ENCODE peak calls at places on chromosomes 13 and 19, in nine cellular contexts. One of them, this sample, is unnamed.

GRCh38 chr19:36916991-36917390 is 859 bp downstream of the ZNF568 start:
- DNase-seq in Caco-2: no peak
- DNase-seq in WTC11: no peak
- DNase-seq in smooth muscle cell of the brain vasculature: no peak
- DNase-seq in Daoy: peak; percentile 15
- DNase-seq in esophagus muscularis mucosa: no peak
- DNase-seq in astrocyte of the spinal cord: peak; percentile 36
- DNase-seq in stimulated activated CD4-positive, alpha-beta T cell treated with anti-CD3 and anti-CD28 coated beads, TNF-alpha, amount 100 ng/mL, for 4 hours: no peak
- DNase-seq in ELR: peak; percentile 43
- DNase-seq in this sample: peak; percentile 2

GRCh38 chr19:58243351-58243750 is 14.6 kb downstream of the ZNF544 start:
- DNase-seq in stimulated activated CD4-positive, alpha-beta T cell treated with anti-CD3 and anti-CD28 coated beads, TNF-alpha, amount 100 ng/mL, for 4 hours: no peak
- DNase-seq in Caco-2: no peak
- DNase-seq in esophagus muscularis mucosa: no peak
- DNase-seq in smooth muscle cell of the brain vasculature: no peak
- DNase-seq in ELR: no peak
- DNase-seq in Daoy: no peak
- DNase-seq in WTC11: no peak
- DNase-seq in astrocyte of the spinal cord: no peak
- DNase-seq in this sample: no peak

GRCh38 chr19:33052352-33052972 is 12.2 kb downstream of the RHPN2 start:
- DNase-seq in esophagus muscularis mucosa: no peak
- DNase-seq in astrocyte of the spinal cord: no peak
- DNase-seq in Daoy: no peak
- DNase-seq in WTC11: no peak
- DNase-seq in Caco-2: peak; percentile 55
- DNase-seq in ELR: peak; percentile 55
- DNase-seq in stimulated activated CD4-positive, alpha-beta T cell treated with anti-CD3 and anti-CD28 coated beads, TNF-alpha, amount 100 ng/mL, for 4 hours: no peak
- DNase-seq in smooth muscle cell of the brain vasculature: no peak
- DNase-seq in this sample: no peak

GRCh38 chr13:101123028-101123427 is 293.3 kb downstream of the NALCN start:
- DNase-seq in Caco-2: no peak
- DNase-seq in smooth muscle cell of the brain vasculature: no peak
- DNase-seq in ELR: no peak
- DNase-seq in esophagus muscularis mucosa: no peak
- DNase-seq in stimulated activated CD4-positive, alpha-beta T cell treated with anti-CD3 and anti-CD28 coated beads, TNF-alpha, amount 100 ng/mL, for 4 hours: no peak
- DNase-seq in astrocyte of the spinal cord: no peak
- DNase-seq in Daoy: no peak
- DNase-seq in WTC11: no peak
- DNase-seq in this sample: no peak

GRCh38 chr13:41352935-41353801 is 42.1 kb downstream of the NAA16 start:
- DNase-seq in WTC11: no peak
- DNase-seq in astrocyte of the spinal cord: peak; percentile 69
- DNase-seq in ELR: peak; percentile 65
- DNase-seq in Daoy: peak; percentile 6
- DNase-seq in stimulated activated CD4-positive, alpha-beta T cell treated with anti-CD3 and anti-CD28 coated beads, TNF-alpha, amount 100 ng/mL, for 4 hours: no peak
- DNase-seq in smooth muscle cell of the brain vasculature: peak; percentile 50
- DNase-seq in esophagus muscularis mucosa: no peak
- DNase-seq in Caco-2: peak; percentile 53
- DNase-seq in this sample: no peak

GRCh38 chr13:40064723-40065122 is 409.3 kb downstream of the COG6 start:
- DNase-seq in stimulated activated CD4-positive, alpha-beta T cell treated with anti-CD3 and anti-CD28 coated beads, TNF-alpha, amount 100 ng/mL, for 4 hours: no peak
- DNase-seq in ELR: peak; percentile 71
- DNase-seq in esophagus muscularis mucosa: no peak
- DNase-seq in Daoy: peak; percentile 88
- DNase-seq in astrocyte of the spinal cord: peak; percentile 66
- DNase-seq in WTC11: no peak
- DNase-seq in smooth muscle cell of the brain vasculature: peak; percentile 35
- DNase-seq in Caco-2: no peak
- DNase-seq in this sample: no peak

GRCh38 chr19:7488736-7489353 is at the start of gene PEX11G:
- DNase-seq in Daoy: peak; percentile 89
- DNase-seq in smooth muscle cell of the brain vasculature: peak; percentile 68
- DNase-seq in WTC11: peak; percentile 95
- DNase-seq in ELR: peak; percentile 85
- DNase-seq in astrocyte of the spinal cord: peak; percentile 88
- DNase-seq in Caco-2: peak; percentile 96
- DNase-seq in stimulated activated CD4-positive, alpha-beta T cell treated with anti-CD3 and anti-CD28 coated beads, TNF-alpha, amount 100 ng/mL, for 4 hours: peak; percentile 85
- DNase-seq in esophagus muscularis mucosa: peak; percentile 97
- DNase-seq in this sample: peak; percentile 83

GRCh38 chr13:38687246-38688229 is 661 bp downstream of the FREM2 start:
- DNase-seq in Caco-2: no peak
- DNase-seq in esophagus muscularis mucosa: no peak
- DNase-seq in WTC11: peak; percentile 60
- DNase-seq in ELR: peak; percentile 2
- DNase-seq in astrocyte of the spinal cord: peak; percentile 36
- DNase-seq in smooth muscle cell of the brain vasculature: no peak
- DNase-seq in Daoy: no peak
- DNase-seq in stimulated activated CD4-positive, alpha-beta T cell treated with anti-CD3 and anti-CD28 coated beads, TNF-alpha, amount 100 ng/mL, for 4 hours: no peak
- DNase-seq in this sample: no peak

GRCh38 chr19:47573076-47574026 is at the start of gene ZNF541:
- DNase-seq in Daoy: peak; percentile 28
- DNase-seq in astrocyte of the spinal cord: peak; percentile 29
- DNase-seq in smooth muscle cell of the brain vasculature: no peak
- DNase-seq in esophagus muscularis mucosa: no peak
- DNase-seq in ELR: no peak
- DNase-seq in WTC11: peak; percentile 31
- DNase-seq in Caco-2: no peak
- DNase-seq in stimulated activated CD4-positive, alpha-beta T cell treated with anti-CD3 and anti-CD28 coated beads, TNF-alpha, amount 100 ng/mL, for 4 hours: peak; percentile 58
- DNase-seq in this sample: peak; percentile 65

GRCh38 chr19:45474191-45474940 is 6.6 kb downstream of the FOSB start:
- DNase-seq in esophagus muscularis mucosa: no peak
- DNase-seq in ELR: no peak
- DNase-seq in smooth muscle cell of the brain vasculature: no peak
- DNase-seq in astrocyte of the spinal cord: peak; percentile 36
- DNase-seq in WTC11: no peak
- DNase-seq in Daoy: no peak
- DNase-seq in Caco-2: peak; percentile 37
- DNase-seq in stimulated activated CD4-positive, alpha-beta T cell treated with anti-CD3 and anti-CD28 coated beads, TNF-alpha, amount 100 ng/mL, for 4 hours: no peak
- DNase-seq in this sample: no peak

GRCh38 chr13:108508263-108508662 is 121.1 kb upstream of the MYO16 start:
- DNase-seq in astrocyte of the spinal cord: peak; percentile 52
- DNase-seq in esophagus muscularis mucosa: no peak
- DNase-seq in ELR: peak; percentile 36
- DNase-seq in Caco-2: peak; percentile 16
- DNase-seq in smooth muscle cell of the brain vasculature: peak; percentile 20
- DNase-seq in stimulated activated CD4-positive, alpha-beta T cell treated with anti-CD3 and anti-CD28 coated beads, TNF-alpha, amount 100 ng/mL, for 4 hours: no peak
- DNase-seq in WTC11: no peak
- DNase-seq in Daoy: no peak
- DNase-seq in this sample: no peak

GRCh38 chr19:48967346-48968178 is 2.5 kb downstream of the FTL start:
- DNase-seq in ELR: peak; percentile 50
- DNase-seq in esophagus muscularis mucosa: no peak
- DNase-seq in smooth muscle cell of the brain vasculature: no peak
- DNase-seq in Daoy: no peak
- DNase-seq in WTC11: no peak
- DNase-seq in stimulated activated CD4-positive, alpha-beta T cell treated with anti-CD3 and anti-CD28 coated beads, TNF-alpha, amount 100 ng/mL, for 4 hours: no peak
- DNase-seq in astrocyte of the spinal cord: no peak
- DNase-seq in Caco-2: peak; percentile 39
- DNase-seq in this sample: no peak

GRCh38 chr13:60583911-60584753 is 187.1 kb downstream of the TDRD3 start:
- DNase-seq in esophagus muscularis mucosa: no peak
- DNase-seq in ELR: peak; percentile 64
- DNase-seq in stimulated activated CD4-positive, alpha-beta T cell treated with anti-CD3 and anti-CD28 coated beads, TNF-alpha, amount 100 ng/mL, for 4 hours: no peak
- DNase-seq in astrocyte of the spinal cord: peak; percentile 86
- DNase-seq in Daoy: peak; percentile 66
- DNase-seq in smooth muscle cell of the brain vasculature: peak; percentile 24
- DNase-seq in WTC11: peak; percentile 66
- DNase-seq in Caco-2: no peak
- DNase-seq in this sample: no peak

GRCh38 chr19:3372413-3372812 is 6.0 kb downstream of the NFIC start:
- DNase-seq in esophagus muscularis mucosa: no peak
- DNase-seq in Daoy: no peak
- DNase-seq in stimulated activated CD4-positive, alpha-beta T cell treated with anti-CD3 and anti-CD28 coated beads, TNF-alpha, amount 100 ng/mL, for 4 hours: no peak
- DNase-seq in WTC11: no peak
- DNase-seq in astrocyte of the spinal cord: no peak
- DNase-seq in ELR: no peak
- DNase-seq in smooth muscle cell of the brain vasculature: no peak
- DNase-seq in Caco-2: no peak
- DNase-seq in this sample: no peak

GRCh38 chr13:78978381-78978998 is 319.5 kb upstream of the OBI1 start:
- DNase-seq in Daoy: peak; percentile 37
- DNase-seq in Caco-2: peak; percentile 65
- DNase-seq in stimulated activated CD4-positive, alpha-beta T cell treated with anti-CD3 and anti-CD28 coated beads, TNF-alpha, amount 100 ng/mL, for 4 hours: no peak
- DNase-seq in WTC11: no peak
- DNase-seq in esophagus muscularis mucosa: no peak
- DNase-seq in ELR: peak; percentile 70
- DNase-seq in astrocyte of the spinal cord: peak; percentile 64
- DNase-seq in smooth muscle cell of the brain vasculature: peak; percentile 13
- DNase-seq in this sample: peak; percentile 2

GRCh38 chr19:39136225-39136940 is 10.8 kb downstream of the PAK4 start:
- DNase-seq in Daoy: no peak
- DNase-seq in stimulated activated CD4-positive, alpha-beta T cell treated with anti-CD3 and anti-CD28 coated beads, TNF-alpha, amount 100 ng/mL, for 4 hours: no peak
- DNase-seq in WTC11: no peak
- DNase-seq in astrocyte of the spinal cord: no peak
- DNase-seq in Caco-2: no peak
- DNase-seq in smooth muscle cell of the brain vasculature: no peak
- DNase-seq in ELR: no peak
- DNase-seq in esophagus muscularis mucosa: no peak
- DNase-seq in this sample: no peak

GRCh38 chr19:49921871-49922755 is 6.9 kb upstream of the ATF5 start:
- DNase-seq in esophagus muscularis mucosa: no peak
- DNase-seq in Daoy: no peak
- DNase-seq in astrocyte of the spinal cord: peak; percentile 58
- DNase-seq in WTC11: no peak
- DNase-seq in smooth muscle cell of the brain vasculature: no peak
- DNase-seq in stimulated activated CD4-positive, alpha-beta T cell treated with anti-CD3 and anti-CD28 coated beads, TNF-alpha, amount 100 ng/mL, for 4 hours: no peak
- DNase-seq in ELR: peak; percentile 58
- DNase-seq in Caco-2: no peak
- DNase-seq in this sample: no peak

GRCh38 chr13:48738261-48738755 is 84.6 kb downstream of the CYSLTR2 start:
- DNase-seq in WTC11: no peak
- DNase-seq in astrocyte of the spinal cord: no peak
- DNase-seq in Daoy: no peak
- DNase-seq in smooth muscle cell of the brain vasculature: no peak
- DNase-seq in ELR: no peak
- DNase-seq in Caco-2: no peak
- DNase-seq in esophagus muscularis mucosa: no peak
- DNase-seq in stimulated activated CD4-positive, alpha-beta T cell treated with anti-CD3 and anti-CD28 coated beads, TNF-alpha, amount 100 ng/mL, for 4 hours: no peak
- DNase-seq in this sample: no peak

GRCh38 chr13:70408865-70409264 is 300.6 kb upstream of the KLHL1 start:
- DNase-seq in ELR: peak; percentile 9
- DNase-seq in stimulated activated CD4-positive, alpha-beta T cell treated with anti-CD3 and anti-CD28 coated beads, TNF-alpha, amount 100 ng/mL, for 4 hours: no peak
- DNase-seq in WTC11: no peak
- DNase-seq in smooth muscle cell of the brain vasculature: no peak
- DNase-seq in astrocyte of the spinal cord: no peak
- DNase-seq in Caco-2: no peak
- DNase-seq in Daoy: no peak
- DNase-seq in esophagus muscularis mucosa: no peak
- DNase-seq in this sample: no peak

GRCh38 chr19:55373993-55374757 is 2.5 kb upstream of the TMEM190 start:
- DNase-seq in astrocyte of the spinal cord: peak; percentile 44
- DNase-seq in ELR: peak; percentile 65
- DNase-seq in Caco-2: peak; percentile 49
- DNase-seq in esophagus muscularis mucosa: no peak
- DNase-seq in Daoy: peak; percentile 63
- DNase-seq in smooth muscle cell of the brain vasculature: no peak
- DNase-seq in stimulated activated CD4-positive, alpha-beta T cell treated with anti-CD3 and anti-CD28 coated beads, TNF-alpha, amount 100 ng/mL, for 4 hours: no peak
- DNase-seq in WTC11: no peak
- DNase-seq in this sample: no peak

This sample was measured in caudate nucleus.